ENCODE peak calls at places on chromosomes 12 and 14, in seven cellular contexts. One of them, this sample, is unnamed.

GRCh38 chr14:72788255-72788654 is 105.6 kb downstream of the DPF3 start:
- DNase-seq in activated CD8-positive, alpha-beta T cell treated with anti-CD3 and anti-CD28 coated beads for 36 hours: no peak
- DNase-seq in brain microvascular endothelial cell: no peak
- DNase-seq in cardiac muscle cell: no peak
- DNase-seq in tibial nerve: no peak
- DNase-seq in heart left ventricle: no peak
- DNase-seq in B cell: no peak
- DNase-seq in this sample: no peak

GRCh38 chr14:73764406-73764805 is 50.2 kb upstream of the PNMA1 start:
- DNase-seq in activated CD8-positive, alpha-beta T cell treated with anti-CD3 and anti-CD28 coated beads for 36 hours: no peak
- DNase-seq in brain microvascular endothelial cell: no peak
- DNase-seq in cardiac muscle cell: peak; percentile 55
- DNase-seq in tibial nerve: no peak
- DNase-seq in heart left ventricle: peak; percentile 56
- DNase-seq in B cell: no peak
- DNase-seq in this sample: no peak

GRCh38 chr12:96294831-96295230 is 100.7 kb downstream of the ELK3 start:
- DNase-seq in activated CD8-positive, alpha-beta T cell treated with anti-CD3 and anti-CD28 coated beads for 36 hours: no peak
- DNase-seq in brain microvascular endothelial cell: no peak
- DNase-seq in cardiac muscle cell: peak; percentile 52
- DNase-seq in tibial nerve: no peak
- DNase-seq in heart left ventricle: no peak
- DNase-seq in B cell: no peak
- DNase-seq in this sample: no peak

GRCh38 chr12:98901189-98901588 is 256.1 kb downstream of the APAF1 start:
- DNase-seq in activated CD8-positive, alpha-beta T cell treated with anti-CD3 and anti-CD28 coated beads for 36 hours: no peak
- DNase-seq in brain microvascular endothelial cell: peak; percentile 6
- DNase-seq in cardiac muscle cell: no peak
- DNase-seq in tibial nerve: no peak
- DNase-seq in heart left ventricle: no peak
- DNase-seq in B cell: no peak
- DNase-seq in this sample: no peak

GRCh38 chr14:91545204-91545603 is 35.1 kb upstream of the PPP4R3A start:
- DNase-seq in activated CD8-positive, alpha-beta T cell treated with anti-CD3 and anti-CD28 coated beads for 36 hours: no peak
- DNase-seq in brain microvascular endothelial cell: no peak
- DNase-seq in cardiac muscle cell: no peak
- DNase-seq in tibial nerve: no peak
- DNase-seq in heart left ventricle: no peak
- DNase-seq in B cell: no peak
- DNase-seq in this sample: no peak

GRCh38 chr14:95274283-95274682 is 45.4 kb downstream of the CLMN start:
- DNase-seq in activated CD8-positive, alpha-beta T cell treated with anti-CD3 and anti-CD28 coated beads for 36 hours: no peak
- DNase-seq in brain microvascular endothelial cell: no peak
- DNase-seq in cardiac muscle cell: no peak
- DNase-seq in tibial nerve: no peak
- DNase-seq in heart left ventricle: no peak
- DNase-seq in B cell: no peak
- DNase-seq in this sample: no peak

GRCh38 chr14:105207460-105207901 is 26.4 kb upstream of the NUDT14 start:
- DNase-seq in activated CD8-positive, alpha-beta T cell treated with anti-CD3 and anti-CD28 coated beads for 36 hours: no peak
- DNase-seq in brain microvascular endothelial cell: no peak
- DNase-seq in cardiac muscle cell: no peak
- DNase-seq in tibial nerve: no peak
- DNase-seq in heart left ventricle: peak; percentile 79
- DNase-seq in B cell: no peak
- DNase-seq in this sample: no peak

GRCh38 chr14:92121207-92121669 is 268 bp downstream of the NDUFB1 start:
- DNase-seq in activated CD8-positive, alpha-beta T cell treated with anti-CD3 and anti-CD28 coated beads for 36 hours: no peak
- DNase-seq in brain microvascular endothelial cell: peak; percentile 22
- DNase-seq in cardiac muscle cell: peak; percentile 57
- DNase-seq in tibial nerve: peak; percentile 23
- DNase-seq in heart left ventricle: peak; percentile 62
- DNase-seq in B cell: no peak
- DNase-seq in this sample: no peak

GRCh38 chr12:87413784-87414183 is 615.4 kb downstream of the C12orf50 start:
- DNase-seq in activated CD8-positive, alpha-beta T cell treated with anti-CD3 and anti-CD28 coated beads for 36 hours: no peak
- DNase-seq in brain microvascular endothelial cell: peak; percentile 73
- DNase-seq in cardiac muscle cell: peak; percentile 95
- DNase-seq in tibial nerve: no peak
- DNase-seq in heart left ventricle: no peak
- DNase-seq in B cell: no peak
- DNase-seq in this sample: no peak

GRCh38 chr12:54398995-54399793 is 14.7 kb upstream of the ZNF385A start:
- DNase-seq in activated CD8-positive, alpha-beta T cell treated with anti-CD3 and anti-CD28 coated beads for 36 hours: peak; percentile 93
- DNase-seq in brain microvascular endothelial cell: peak; percentile 85
- DNase-seq in cardiac muscle cell: peak; percentile 90
- DNase-seq in tibial nerve: peak; percentile 98
- DNase-seq in heart left ventricle: peak; percentile 82
- DNase-seq in B cell: peak; percentile 87
- DNase-seq in this sample: peak; percentile 92

GRCh38 chr12:11763760-11764520 is 114.5 kb downstream of the ETV6 start:
- DNase-seq in activated CD8-positive, alpha-beta T cell treated with anti-CD3 and anti-CD28 coated beads for 36 hours: no peak
- DNase-seq in brain microvascular endothelial cell: peak; percentile 77
- DNase-seq in cardiac muscle cell: peak; percentile 88
- DNase-seq in tibial nerve: no peak
- DNase-seq in heart left ventricle: no peak
- DNase-seq in B cell: no peak
- DNase-seq in this sample: no peak

GRCh38 chr12:75635606-75636444 is 124.4 kb upstream of the KRR1 start:
- DNase-seq in activated CD8-positive, alpha-beta T cell treated with anti-CD3 and anti-CD28 coated beads for 36 hours: peak; percentile 54
- DNase-seq in brain microvascular endothelial cell: peak; percentile 94
- DNase-seq in cardiac muscle cell: peak; percentile 78
- DNase-seq in tibial nerve: no peak
- DNase-seq in heart left ventricle: no peak
- DNase-seq in B cell: no peak
- DNase-seq in this sample: peak; percentile 41

GRCh38 chr12:67669925-67670631 is 21.5 kb downstream of the DYRK2 start:
- DNase-seq in activated CD8-positive, alpha-beta T cell treated with anti-CD3 and anti-CD28 coated beads for 36 hours: no peak
- DNase-seq in brain microvascular endothelial cell: no peak
- DNase-seq in cardiac muscle cell: no peak
- DNase-seq in tibial nerve: no peak
- DNase-seq in heart left ventricle: no peak
- DNase-seq in B cell: no peak
- DNase-seq in this sample: no peak

GRCh38 chr14:85248881-85249635 is 280.9 kb upstream of the FLRT2 start:
- DNase-seq in activated CD8-positive, alpha-beta T cell treated with anti-CD3 and anti-CD28 coated beads for 36 hours: no peak
- DNase-seq in brain microvascular endothelial cell: no peak
- DNase-seq in cardiac muscle cell: peak; percentile 39
- DNase-seq in tibial nerve: peak; percentile 65
- DNase-seq in heart left ventricle: no peak
- DNase-seq in B cell: no peak
- DNase-seq in this sample: no peak

GRCh38 chr12:79681008-79681590 is 9.7 kb downstream of the PAWR start:
- DNase-seq in activated CD8-positive, alpha-beta T cell treated with anti-CD3 and anti-CD28 coated beads for 36 hours: no peak
- DNase-seq in brain microvascular endothelial cell: peak; percentile 74
- DNase-seq in cardiac muscle cell: peak; percentile 51
- DNase-seq in tibial nerve: no peak
- DNase-seq in heart left ventricle: no peak
- DNase-seq in B cell: no peak
- DNase-seq in this sample: peak; percentile 34

GRCh38 chr12:46675736-46676135 is 150.1 kb downstream of the SLC38A4 start:
- DNase-seq in activated CD8-positive, alpha-beta T cell treated with anti-CD3 and anti-CD28 coated beads for 36 hours: no peak
- DNase-seq in brain microvascular endothelial cell: peak; percentile 26
- DNase-seq in cardiac muscle cell: peak; percentile 69
- DNase-seq in tibial nerve: no peak
- DNase-seq in heart left ventricle: no peak
- DNase-seq in B cell: no peak
- DNase-seq in this sample: peak; percentile 24

GRCh38 chr12:11877869-11878780 is 192.6 kb upstream of the BCL2L14 start:
- DNase-seq in activated CD8-positive, alpha-beta T cell treated with anti-CD3 and anti-CD28 coated beads for 36 hours: no peak
- DNase-seq in brain microvascular endothelial cell: peak; percentile 85
- DNase-seq in cardiac muscle cell: peak; percentile 68
- DNase-seq in tibial nerve: no peak
- DNase-seq in heart left ventricle: peak; percentile 47
- DNase-seq in B cell: no peak
- DNase-seq in this sample: peak; percentile 50

GRCh38 chr14:42732005-42732404 is 1125.3 kb downstream of the LRFN5 start:
- DNase-seq in activated CD8-positive, alpha-beta T cell treated with anti-CD3 and anti-CD28 coated beads for 36 hours: no peak
- DNase-seq in brain microvascular endothelial cell: no peak
- DNase-seq in cardiac muscle cell: no peak
- DNase-seq in tibial nerve: no peak
- DNase-seq in heart left ventricle: no peak
- DNase-seq in B cell: no peak
- DNase-seq in this sample: no peak

GRCh38 chr12:131141483-131141882 is 187.8 kb downstream of the ADGRD1 start:
- DNase-seq in activated CD8-positive, alpha-beta T cell treated with anti-CD3 and anti-CD28 coated beads for 36 hours: no peak
- DNase-seq in brain microvascular endothelial cell: no peak
- DNase-seq in cardiac muscle cell: no peak
- DNase-seq in tibial nerve: no peak
- DNase-seq in heart left ventricle: no peak
- DNase-seq in B cell: no peak
- DNase-seq in this sample: no peak

GRCh38 chr12:18837025-18837424 is 99.1 kb downstream of the CAPZA3 start:
- DNase-seq in activated CD8-positive, alpha-beta T cell treated with anti-CD3 and anti-CD28 coated beads for 36 hours: no peak
- DNase-seq in brain microvascular endothelial cell: no peak
- DNase-seq in cardiac muscle cell: peak; percentile 52
- DNase-seq in tibial nerve: no peak
- DNase-seq in heart left ventricle: no peak
- DNase-seq in B cell: no peak
- DNase-seq in this sample: no peak

GRCh38 chr12:26906704-26907103 is 31.1 kb downstream of the INTS13 start:
- DNase-seq in activated CD8-positive, alpha-beta T cell treated with anti-CD3 and anti-CD28 coated beads for 36 hours: no peak
- DNase-seq in brain microvascular endothelial cell: no peak
- DNase-seq in cardiac muscle cell: no peak
- DNase-seq in tibial nerve: no peak
- DNase-seq in heart left ventricle: no peak
- DNase-seq in B cell: no peak
- DNase-seq in this sample: no peak

DNA sequence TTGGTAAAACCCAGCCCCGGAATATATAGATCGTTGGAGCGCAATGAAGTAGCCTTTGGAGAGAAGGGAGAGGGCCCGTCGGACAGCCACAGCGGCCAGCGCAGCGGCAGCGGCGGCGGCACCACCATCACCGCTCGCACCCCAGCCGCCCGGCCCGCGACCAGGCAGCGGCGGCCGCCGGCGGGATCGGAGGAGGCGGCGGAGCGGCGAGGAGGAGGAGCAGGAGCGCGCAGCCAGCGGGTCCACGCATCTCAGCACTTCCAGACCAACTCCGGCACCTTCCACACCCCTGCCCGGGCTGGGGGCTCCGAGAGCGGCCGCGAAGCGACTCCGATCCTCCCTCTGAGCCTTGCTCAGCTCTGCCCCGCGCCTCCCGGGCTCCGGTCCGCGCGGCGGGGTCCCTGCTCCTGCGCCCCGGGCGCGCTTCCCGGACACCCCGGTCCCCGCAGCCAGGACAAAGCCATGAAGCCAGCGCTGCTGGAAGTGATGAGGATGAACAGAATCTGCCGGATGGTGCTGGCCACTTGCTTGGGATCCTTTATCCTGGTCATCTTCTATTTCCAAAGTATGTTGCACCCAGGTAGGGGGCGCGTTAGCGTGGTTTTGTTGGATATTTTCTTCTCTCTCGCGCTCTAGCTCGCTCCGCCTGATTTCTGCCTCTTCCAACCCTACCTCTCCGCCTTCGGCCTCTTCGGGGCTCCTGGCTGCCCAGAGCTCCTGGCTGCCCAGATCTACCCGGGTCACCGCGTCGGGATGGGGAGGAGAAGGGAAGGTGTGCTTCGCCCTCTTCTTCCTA is 400 bp downstream of the CHST11 start:
- DNase-seq in activated CD8-positive, alpha-beta T cell treated with anti-CD3 and anti-CD28 coated beads for 36 hours: peak; percentile 77
- DNase-seq in brain microvascular endothelial cell: peak; percentile 73
- DNase-seq in cardiac muscle cell: peak; percentile 80
- DNase-seq in tibial nerve: peak; percentile 80
- DNase-seq in heart left ventricle: peak; percentile 58
- DNase-seq in B cell: no peak
- DNase-seq in this sample: peak; percentile 64
- TF ChIP-seq CTCF in activated CD8-positive, alpha-beta T cell treated with anti-CD3 and anti-CD28 coated beads for 36 hours: peak; percentile 57
- TF ChIP-seq CTCF in brain microvascular endothelial cell: peak; percentile 62
- TF ChIP-seq CTCF in cardiac muscle cell: peak; percentile 47
- TF ChIP-seq CTCF in tibial nerve: peak; percentile 53
- TF ChIP-seq CTCF in heart left ventricle: peak; percentile 29
- TF ChIP-seq CTCF in B cell: peak; percentile 49
- TF ChIP-seq CTCF in this sample: peak; percentile 45

GRCh38 chr14:63039800-63040380 is 5.4 kb downstream of the KCNH5 start:
- DNase-seq in activated CD8-positive, alpha-beta T cell treated with anti-CD3 and anti-CD28 coated beads for 36 hours: no peak
- DNase-seq in brain microvascular endothelial cell: peak; percentile 50
- DNase-seq in cardiac muscle cell: peak; percentile 68
- DNase-seq in tibial nerve: no peak
- DNase-seq in heart left ventricle: no peak
- DNase-seq in B cell: no peak
- DNase-seq in this sample: peak; percentile 17
- TF ChIP-seq CTCF in activated CD8-positive, alpha-beta T cell treated with anti-CD3 and anti-CD28 coated beads for 36 hours: no peak
- TF ChIP-seq CTCF in brain microvascular endothelial cell: peak; percentile 43
- TF ChIP-seq CTCF in cardiac muscle cell: peak; percentile 31
- TF ChIP-seq CTCF in tibial nerve: no peak
- TF ChIP-seq CTCF in heart left ventricle: no peak
- TF ChIP-seq CTCF in B cell: no peak
- TF ChIP-seq CTCF in this sample: peak; percentile 36

DNA sequence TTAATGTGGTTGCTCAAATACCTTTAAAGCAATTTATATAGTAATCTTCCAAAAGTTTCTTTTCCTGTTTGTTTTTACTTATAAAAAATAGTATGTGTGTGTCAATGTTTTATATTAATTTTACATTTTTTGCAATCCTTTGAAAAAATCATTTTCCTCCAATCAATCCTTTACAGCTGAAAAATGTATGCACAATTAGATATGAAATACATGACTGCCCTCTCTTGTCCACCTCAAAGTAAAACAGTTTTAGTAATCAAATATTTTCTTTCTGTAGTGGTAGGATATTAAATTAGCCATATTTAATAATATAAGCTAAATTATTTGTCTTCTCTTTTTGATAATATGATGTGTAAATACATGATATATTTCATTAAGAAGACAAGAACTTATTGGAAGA is 269.9 kb downstream of the ADAMTS20 start:
- DNase-seq in activated CD8-positive, alpha-beta T cell treated with anti-CD3 and anti-CD28 coated beads for 36 hours: no peak
- DNase-seq in brain microvascular endothelial cell: no peak
- DNase-seq in cardiac muscle cell: peak; percentile 73
- DNase-seq in tibial nerve: no peak
- DNase-seq in heart left ventricle: no peak
- DNase-seq in B cell: no peak
- DNase-seq in this sample: no peak
- TF ChIP-seq CTCF in activated CD8-positive, alpha-beta T cell treated with anti-CD3 and anti-CD28 coated beads for 36 hours: no peak
- TF ChIP-seq CTCF in brain microvascular endothelial cell: peak; percentile 23
- TF ChIP-seq CTCF in cardiac muscle cell: peak; percentile 53
- TF ChIP-seq CTCF in tibial nerve: no peak
- TF ChIP-seq CTCF in heart left ventricle: peak; percentile 32
- TF ChIP-seq CTCF in B cell: no peak
- TF ChIP-seq CTCF in this sample: no peak

GRCh38 chr12:14369322-14369721 is 3.8 kb downstream of the ATF7IP start:
- DNase-seq in activated CD8-positive, alpha-beta T cell treated with anti-CD3 and anti-CD28 coated beads for 36 hours: peak; percentile 53
- DNase-seq in brain microvascular endothelial cell: no peak
- DNase-seq in cardiac muscle cell: no peak
- DNase-seq in tibial nerve: no peak
- DNase-seq in heart left ventricle: no peak
- DNase-seq in B cell: no peak
- DNase-seq in this sample: no peak

GRCh38 chr12:14367097-14367661 is 1.7 kb downstream of the ATF7IP start:
- DNase-seq in activated CD8-positive, alpha-beta T cell treated with anti-CD3 and anti-CD28 coated beads for 36 hours: no peak
- DNase-seq in brain microvascular endothelial cell: no peak
- DNase-seq in cardiac muscle cell: peak; percentile 65
- DNase-seq in tibial nerve: no peak
- DNase-seq in heart left ventricle: no peak
- DNase-seq in B cell: no peak
- DNase-seq in this sample: no peak

GRCh38 chr12:14365294-14366210 is at the start of gene ATF7IP:
- DNase-seq in activated CD8-positive, alpha-beta T cell treated with anti-CD3 and anti-CD28 coated beads for 36 hours: peak; percentile 98
- DNase-seq in brain microvascular endothelial cell: peak; percentile 98
- DNase-seq in cardiac muscle cell: peak; percentile 99
- DNase-seq in tibial nerve: peak; percentile 98
- DNase-seq in heart left ventricle: peak; percentile 97
- DNase-seq in B cell: peak; percentile 97
- DNase-seq in this sample: peak; percentile 95

GRCh38 chr12:14364583-14365271 is 755 bp upstream of the ATF7IP start:
- DNase-seq in activated CD8-positive, alpha-beta T cell treated with anti-CD3 and anti-CD28 coated beads for 36 hours: no peak
- DNase-seq in brain microvascular endothelial cell: no peak
- DNase-seq in cardiac muscle cell: no peak
- DNase-seq in tibial nerve: no peak
- DNase-seq in heart left ventricle: no peak
- DNase-seq in B cell: no peak
- DNase-seq in this sample: no peak

GRCh38 chr12:14366211-14366762 is 805 bp downstream of the ATF7IP start:
- DNase-seq in activated CD8-positive, alpha-beta T cell treated with anti-CD3 and anti-CD28 coated beads for 36 hours: no peak
- DNase-seq in brain microvascular endothelial cell: no peak
- DNase-seq in cardiac muscle cell: peak; percentile 63
- DNase-seq in tibial nerve: no peak
- DNase-seq in heart left ventricle: no peak
- DNase-seq in B cell: no peak
- DNase-seq in this sample: no peak
- TF ChIP-seq CTCF in activated CD8-positive, alpha-beta T cell treated with anti-CD3 and anti-CD28 coated beads for 36 hours: peak; percentile 26
- TF ChIP-seq CTCF in brain microvascular endothelial cell: no peak
- TF ChIP-seq CTCF in cardiac muscle cell: peak; percentile 21
- TF ChIP-seq CTCF in tibial nerve: no peak
- TF ChIP-seq CTCF in heart left ventricle: peak; percentile 18
- TF ChIP-seq CTCF in B cell: peak; percentile 65
- TF ChIP-seq CTCF in this sample: no peak

This sample was measured in Calu3.